ENCODE peak calls at places on chromosomes 13 and 19, in six cellular contexts. O is K562; A is CD8-positive, alpha-beta memory T cell; I is CD8-positive, alpha-beta T cell; Z is fibroblast of lung; J is left lung. K is an unnamed sample. For H3K27me3, the result is how much of the 10 kb centered on the place peaks cover.

GRCh38 chr19:38289955-38290354 is 14.1 kb upstream of the C19orf33 start:
- DNase-seq in O (no peak), A (no peak), I (no peak), Z (no peak), J (peak), K (no peak)

GRCh38 chr19:53461866-53462265 is 5.7 kb upstream of the ZNF813 start:
- DNase-seq in O (no peak), A (no peak), I (no peak), Z (no peak), J (no peak), K (no peak)

GRCh38 chr13:51451467-51452390 is 1.1 kb downstream of the INTS6 start:
- DNase-seq in O (peak), A (peak), I (peak), Z (peak), J (peak), K (peak)

GRCh38 chr13:23180711-23181110 is at the start of gene SGCG:
- DNase-seq in O (no peak), A (no peak), I (no peak), Z (no peak), J (no peak), K (no peak)

GRCh38 chr13:38952827-38953226 is 37.8 kb downstream of the STOML3 start:
- DNase-seq in O (no peak), A (no peak), I (no peak), Z (no peak), J (no peak), K (no peak)

GRCh38 chr19:45769821-45770191 is 754 bp upstream of the SIX5 start:
- DNase-seq in O (peak), A (peak), I (peak), Z (no peak), J (peak), K (peak)

GRCh38 chr19:45947926-45948325 is 25.7 kb downstream of the NOVA2 start:
- DNase-seq in O (no peak), A (no peak), I (no peak), Z (peak), J (no peak), K (no peak)

GRCh38 chr19:46388311-46389095 is 24.9 kb downstream of the CCDC8 start:
- DNase-seq in O (no peak), A (no peak), I (no peak), Z (no peak), J (peak), K (no peak)

GRCh38 chr13:29161653-29162052 is 341.5 kb downstream of the MTUS2 start:
- DNase-seq in O (no peak), A (no peak), I (no peak), Z (no peak), J (no peak), K (no peak)

GRCh38 chr19:6768236-6768785 is 1.1 kb upstream of the SH2D3A start:
- DNase-seq in O (no peak), A (no peak), I (peak), Z (no peak), J (peak), K (no peak)

GRCh38 chr13:107650081-107650701 is 565.1 kb downstream of the LIG4 start:
- DNase-seq in O (peak), A (no peak), I (peak), Z (peak), J (peak), K (no peak)

GRCh38 chr13:24161010-24161775 is 673 bp downstream of the SPATA13 start:
- DNase-seq in O (no peak), A (peak), I (peak), Z (peak), J (peak), K (no peak)

GRCh38 chr19:50330365-50331078 is 1.3 kb upstream of the KCNC3 start:
- DNase-seq in O (peak), A (peak), I (peak), Z (peak), J (peak), K (no peak)

GRCh38 chr19:44694184-44694579 is 4.8 kb upstream of the CEACAM16 start:
- DNase-seq in O (peak), A (no peak), I (no peak), Z (no peak), J (no peak), K (no peak)

GRCh38 chr13:36752673-36753072 is 66.3 kb upstream of the RFXAP start:
- DNase-seq in O (no peak), A (no peak), I (no peak), Z (peak), J (no peak), K (no peak)

GRCh38 chr13:44842158-44842557 is 147.1 kb downstream of the NUFIP1 start:
- DNase-seq in O (no peak), A (no peak), I (no peak), Z (peak), J (no peak), K (peak)

GRCh38 chr19:13868663-13869062 is 8.3 kb upstream of the NANOS3 start:
- DNase-seq in O (no peak), A (no peak), I (no peak), Z (no peak), J (no peak), K (no peak)

GRCh38 chr19:46426506-46427162 is 2.1 kb downstream of the PNMA8C start:
- DNase-seq in O (peak), A (no peak), I (peak), Z (peak), J (no peak), K (no peak)

GRCh38 chr13:42396501-42396900 is 124.5 kb downstream of the AKAP11 start:
- DNase-seq in O (no peak), A (peak), I (no peak), Z (no peak), J (no peak), K (no peak)

GRCh38 chr19:57434386-57435061 is 601 bp upstream of the ZNF749 start:
- DNase-seq in O (peak), A (no peak), I (no peak), Z (no peak), J (no peak), K (no peak)

GRCh38 chr13:29507356-29507755 is 88.1 kb downstream of the SLC7A1 start:
- DNase-seq in O (no peak), A (no peak), I (no peak), Z (no peak), J (no peak), K (no peak)

GRCh38 chr13:43159007-43159406 is 135.6 kb downstream of the DNAJC15 start:
- DNase-seq in O (no peak), A (no peak), I (no peak), Z (peak), J (no peak), K (no peak)

GRCh38 chr13:42174344-42175162 is 97.4 kb upstream of the AKAP11 start:
- DNase-seq in O (peak), A (no peak), I (no peak), Z (peak), J (no peak), K (no peak)

GRCh38 chr13:44373601-44374347 is at the start of gene SERP2:
- DNase-seq in O (no peak), A (no peak), I (no peak), Z (peak), J (peak), K (no peak)

GRCh38 chr19:45164577-45165335 is 4.0 kb upstream of the NKPD1 start:
- DNase-seq in O (peak), A (peak), I (peak), Z (peak), J (peak), K (peak)

GRCh38 chr19:3880471-3881271 is at the start of gene ATCAY:
- DNase-seq in O (no peak), A (no peak), I (no peak), Z (no peak), J (no peak), K (no peak)

GRCh38 chr19:55383279-55383788 is 758 bp downstream of the TMEM238 start:
- DNase-seq in O (no peak), A (no peak), I (no peak), Z (no peak), J (no peak), K (no peak)

GRCh38 chr13:35940734-35941133 is 190.4 kb downstream of the DCLK1 start:
- DNase-seq in O (no peak), A (no peak), I (no peak), Z (no peak), J (no peak), K (no peak)

GRCh38 chr19:48085077-48085476 is 25.5 kb downstream of the PLA2G4C start:
- DNase-seq in O (no peak), A (no peak), I (no peak), Z (no peak), J (no peak), K (no peak)

GRCh38 chr13:71218960-71219359 is 648.0 kb downstream of the DACH1 start:
- DNase-seq in O (no peak), A (no peak), I (no peak), Z (no peak), J (no peak), K (no peak)

GRCh38 chr19:48400018-48400742 is 6.7 kb downstream of the GRIN2D start:
- DNase-seq in O (peak), A (peak), I (no peak), Z (peak), J (no peak), K (peak)

GRCh38 chr13:48790199-48790598 is 136.5 kb downstream of the CYSLTR2 start:
- DNase-seq in O (no peak), A (no peak), I (no peak), Z (no peak), J (no peak), K (no peak)

GRCh38 chr19:50416034-50416814 is 2.5 kb upstream of the SPIB start:
- DNase-seq in O (no peak), A (no peak), I (no peak), Z (no peak), J (no peak), K (no peak)

GRCh38 chr13:74200081-74200480 is 65.9 kb upstream of the KLF12 start:
- DNase-seq in O (no peak), A (no peak), I (no peak), Z (peak), J (no peak), K (no peak)

GRCh38 chr19:44788971-44789370 is 11.3 kb downstream of the CBLC start:
- DNase-seq in O (no peak), A (no peak), I (no peak), Z (no peak), J (no peak), K (no peak)

GRCh38 chr19:49347835-49348234 is 12.6 kb downstream of the CD37 start:
- DNase-seq in O (peak), A (no peak), I (no peak), Z (peak), J (no peak), K (no peak)

GRCh38 chr19:29501816-29502580 is 23.8 kb upstream of the VSTM2B start:
- DNase-seq in O (no peak), A (no peak), I (no peak), Z (no peak), J (no peak), K (no peak)

GRCh38 chr19:29504454-29504853 is 21.3 kb upstream of the VSTM2B start:
- DNase-seq in O (no peak), A (no peak), I (no peak), Z (no peak), J (no peak), K (no peak)

GRCh38 chr19:29503140-29503758 is 22.5 kb upstream of the VSTM2B start:
- DNase-seq in O (no peak), A (no peak), I (no peak), Z (no peak), J (no peak), K (no peak)

GRCh38 chr19:29503785-29504184 is 22.0 kb upstream of the VSTM2B start:
- DNase-seq in O (no peak), A (no peak), I (no peak), Z (no peak), J (no peak), K (no peak)

DNA sequence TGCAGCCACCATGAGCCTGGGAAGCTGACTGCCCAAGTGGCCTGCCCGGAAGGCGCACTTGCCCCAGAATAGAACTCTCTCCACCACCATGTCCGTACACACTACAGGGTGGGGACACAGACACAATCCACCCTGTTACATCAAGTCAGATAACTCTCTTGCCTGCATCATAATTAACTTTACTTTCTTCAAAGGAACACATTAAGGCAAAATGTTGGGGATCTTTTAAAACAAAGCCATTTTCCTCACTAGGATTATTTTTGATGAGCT is 23.3 kb upstream of the VSTM2B start:
- DNase-seq in O (no peak), A (no peak), I (no peak), Z (no peak), J (no peak), K (no peak)
- H3K4me3 ChIP-seq in O (no peak), A (no peak), I (no peak), Z (no peak), J (no peak), K (no peak)

GRCh38 chr13:21297452-21297851 is 121.0 kb downstream of the MRPL57 start:
- DNase-seq in O (peak), A (no peak), I (no peak), Z (peak), J (no peak), K (no peak)
- H3K27ac ChIP-seq in O (no peak), A (no peak), I (no peak), Z (peak), J (peak), K (peak)

GRCh38 chr19:40598121-40598917 is 2.9 kb upstream of the LTBP4 start:
- DNase-seq in O (peak), A (peak), I (peak), Z (peak), J (peak), K (peak)

GRCh38 chr19:40599331-40600085 is 1.7 kb upstream of the LTBP4 start:
- DNase-seq in O (peak), A (no peak), I (no peak), Z (no peak), J (no peak), K (no peak)

GRCh38 chr19:40597329-40597838 is 3.8 kb upstream of the LTBP4 start:
- DNase-seq in O (no peak), A (no peak), I (no peak), Z (no peak), J (no peak), K (no peak)

GRCh38 chr19:40600086-40600917 is 867 bp upstream of the LTBP4 start:
- DNase-seq in O (no peak), A (no peak), I (no peak), Z (no peak), J (peak), K (no peak)

GRCh38 chr19:40598918-40599307 is 2.3 kb upstream of the LTBP4 start:
- DNase-seq in O (no peak), A (no peak), I (no peak), Z (no peak), J (no peak), K (no peak)
- H3K27me3 ChIP-seq in O (under half), A (under half), I (under half), Z (under half), J (half or more), K (under half)

GRCh38 chr19:18290250-18291018 is 9.0 kb upstream of the JUND start:
- DNase-seq in O (peak), A (peak), I (peak), Z (peak), J (peak), K (no peak)

GRCh38 chr19:18287836-18288772 is 6.7 kb upstream of the JUND start:
- DNase-seq in O (no peak), A (no peak), I (no peak), Z (peak), J (no peak), K (no peak)

GRCh38 chr19:18284710-18285430 is 3.4 kb upstream of the JUND start:
- DNase-seq in O (no peak), A (no peak), I (no peak), Z (no peak), J (no peak), K (no peak)

GRCh38 chr19:18289471-18290066 is 8.1 kb upstream of the JUND start:
- DNase-seq in O (no peak), A (no peak), I (no peak), Z (no peak), J (no peak), K (no peak)

GRCh38 chr19:18286973-18287635 is 5.7 kb upstream of the JUND start:
- DNase-seq in O (no peak), A (no peak), I (no peak), Z (no peak), J (no peak), K (no peak)
- H3K4me3 ChIP-seq in O (no peak), A (no peak), I (no peak), Z (no peak), J (no peak), K (no peak)

DNA sequence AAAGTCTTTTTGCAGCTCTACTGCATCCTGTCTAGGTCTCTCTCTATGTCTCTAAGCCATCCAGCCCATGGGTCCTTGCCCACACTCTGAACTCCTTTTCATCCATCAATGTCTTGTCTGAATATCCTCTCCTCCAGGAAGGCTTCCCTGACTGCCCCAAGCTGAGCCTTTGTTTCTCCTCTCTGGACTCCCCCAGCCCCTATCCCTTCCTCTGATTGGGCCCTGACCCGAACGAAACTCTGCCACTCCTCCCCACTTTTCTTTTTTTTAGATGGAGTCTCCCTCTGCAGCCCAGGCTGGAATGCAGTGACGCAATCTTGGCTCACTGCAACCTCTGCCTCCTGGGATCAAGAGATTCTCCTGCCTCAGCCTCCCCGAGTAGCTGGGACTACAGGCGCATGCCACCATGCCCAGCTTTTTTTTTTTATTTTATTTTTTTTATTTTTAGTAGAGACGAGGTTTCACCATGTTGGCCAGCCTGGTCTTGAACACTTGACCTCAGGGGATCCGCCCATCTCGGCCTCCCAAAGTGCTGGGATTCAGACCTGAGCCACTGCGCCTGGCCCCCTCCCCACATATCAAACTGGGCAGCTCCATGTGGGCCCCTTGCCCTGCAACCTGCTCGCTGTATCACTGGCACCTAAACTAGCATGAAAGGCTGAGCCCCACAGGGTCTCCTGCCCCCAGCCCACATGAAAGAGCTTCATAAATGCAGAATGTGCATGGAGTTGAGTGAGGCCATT is 870 bp upstream of the UNC13A start:
- DNase-seq in O (no peak), A (no peak), I (no peak), Z (no peak), J (no peak), K (no peak)
- H3K27ac ChIP-seq in O (no peak), A (no peak), I (no peak), Z (no peak), J (no peak), K (no peak)

DNA sequence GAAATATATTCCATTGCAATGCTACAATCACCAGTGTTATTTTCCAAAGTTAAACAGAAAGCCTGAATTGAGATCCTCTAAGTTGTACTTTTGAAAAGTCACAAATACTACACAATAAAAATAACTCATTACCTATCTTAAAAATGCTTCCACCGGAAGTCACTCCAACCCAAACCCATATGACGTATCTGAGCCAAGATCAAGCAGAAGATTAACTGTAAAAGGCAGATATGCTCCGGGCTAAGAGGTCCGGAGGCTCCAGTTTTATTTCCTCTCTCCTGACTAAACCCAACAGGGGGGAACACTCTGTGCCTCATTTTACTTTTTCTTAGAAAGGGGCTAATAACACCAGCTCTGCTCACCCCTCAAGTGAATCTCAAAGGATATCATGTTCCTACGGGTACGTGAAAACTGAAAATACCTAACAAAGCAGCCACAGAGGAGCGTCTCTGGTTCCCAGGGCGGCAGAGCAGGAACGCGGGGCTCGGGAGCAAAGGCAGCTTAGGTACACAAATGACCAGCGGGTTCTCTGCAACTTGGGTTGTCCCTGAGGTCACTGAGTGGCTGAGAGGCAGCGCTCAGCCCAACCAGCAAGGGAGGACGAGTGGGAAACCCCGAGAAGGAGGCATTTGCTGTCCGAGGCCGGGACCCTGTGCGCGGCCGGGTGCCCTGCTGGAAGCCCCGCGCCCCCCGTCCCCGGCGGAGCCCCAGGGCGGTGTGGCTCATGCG is 752 bp downstream of the RAB20 start:
- DNase-seq in O (peak), A (no peak), I (no peak), Z (no peak), J (no peak), K (no peak)
- H3K27me3 ChIP-seq in O (under half), A (under half), I (under half), Z (under half), J (under half), K (under half)

GRCh38 chr19:1181606-1182005 is 7.5 kb upstream of the SBNO2 start:
- DNase-seq in O (no peak), A (no peak), I (no peak), Z (no peak), J (peak), K (no peak)
- H3K4me3 ChIP-seq in O (no peak), A (no peak), I (no peak), Z (no peak), J (no peak), K (no peak)